ENCODE peak calls at places on chromosomes 1 and 21, in seven cellular contexts. S, D, G, C, Q, U and Z are unnamed samples.
A peak's percentile ranks its signal among the peaks of the same experiment; 100 is the strongest.

GRCh38 chr1:231800071-231800470 is 173.5 kb downstream of the DISC1 start:
- DNase-seq in D (peak; percentile 59), Q (no peak), S (no peak), C (no peak), G (no peak), U (no peak), Z (peak; percentile 67)

GRCh38 chr1:116817582-116818064 is 63.4 kb downstream of the CD2 start:
- DNase-seq in S (peak; percentile 63), D (peak; percentile 22), G (peak; percentile 57), C (peak; percentile 95), Q (peak; percentile 88), U (peak; percentile 4), Z (no peak)

GRCh38 chr1:58779837-58780585 is 3.8 kb downstream of the JUN start:
- DNase-seq in C (no peak), S (no peak), D (peak; percentile 70), U (peak; percentile 78), Q (peak; percentile 64), G (no peak), Z (peak; percentile 89)

GRCh38 chr21:46079357-46080170 is 18.3 kb upstream of the COL6A2 start:
- DNase-seq in Q (peak; percentile 42), C (no peak), G (peak; percentile 41), S (no peak), U (peak; percentile 96), D (peak; percentile 86), Z (peak; percentile 89)

GRCh38 chr1:214548988-214549387 is 2.4 kb downstream of the PTPN14 start:
- DNase-seq in S (no peak), Q (no peak), C (no peak), D (no peak), U (peak; percentile 63), G (peak; percentile 63), Z (peak; percentile 61)

GRCh38 chr1:94621392-94621791 is 79.8 kb upstream of the F3 start:
- DNase-seq in C (peak; percentile 35), G (no peak), Q (no peak), D (no peak), U (peak; percentile 52), S (no peak), Z (peak; percentile 37)

GRCh38 chr1:102435483-102435882 is 438.8 kb upstream of the OLFM3 start:
- DNase-seq in U (no peak), G (no peak), C (no peak), D (no peak), Q (no peak), S (no peak), Z (no peak)

GRCh38 chr1:67898033-67898726 is 64.9 kb upstream of the GNG12 start:
- DNase-seq in U (peak; percentile 52), D (no peak), Q (no peak), G (no peak), S (no peak), C (peak; percentile 30), Z (no peak)

GRCh38 chr1:16014509-16015482 is 3.0 kb downstream of the HSPB7 start:
- DNase-seq in D (no peak), G (no peak), Q (no peak), C (peak; percentile 73), S (no peak), U (no peak), Z (no peak)

GRCh38 chr1:12406218-12407021 is 176.6 kb downstream of the VPS13D start:
- DNase-seq in G (no peak), Q (no peak), C (no peak), D (peak; percentile 85), S (no peak), U (peak; percentile 28), Z (peak; percentile 26)

GRCh38 chr1:234315588-234315987 is 57.7 kb upstream of the COA6 start:
- DNase-seq in C (no peak), S (no peak), G (no peak), D (no peak), Q (no peak), U (no peak), Z (no peak)

GRCh38 chr1:246768403-246769020 is 44.3 kb downstream of the SCCPDH start:
- DNase-seq in C (no peak), U (no peak), Q (peak; percentile 75), G (no peak), D (no peak), S (no peak), Z (no peak)

DNA sequence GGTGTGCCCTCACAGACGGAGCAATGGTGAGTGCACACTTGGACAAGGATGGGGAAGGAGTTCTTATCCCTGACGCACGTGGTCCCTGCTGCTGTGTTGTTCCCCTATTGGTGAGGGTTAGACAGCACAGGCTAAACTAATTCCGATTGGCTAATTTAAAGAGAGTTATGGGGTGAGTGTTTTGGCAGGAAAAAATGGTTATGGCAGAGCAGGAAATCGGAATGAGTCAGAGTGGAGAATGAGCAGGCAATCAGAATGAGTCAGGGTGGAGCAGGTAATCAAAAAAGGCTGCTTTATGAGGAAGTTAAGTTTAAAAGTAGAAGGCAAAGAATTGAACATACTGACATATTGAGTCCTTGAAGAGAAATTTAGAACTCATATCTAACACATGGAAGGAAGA is 100.5 kb downstream of the NGF start:
- DNase-seq in G (no peak), S (no peak), C (no peak), D (peak; percentile 53), U (peak; percentile 69), Q (no peak), Z (peak; percentile 32)
- TF ChIP-seq CTCF in G (no peak), S (no peak), C (no peak), D (no peak), U (no peak), Q (peak; percentile 24), Z (no peak)

GRCh38 chr1:199549424-199549823 is 478.1 kb upstream of the NR5A2 start:
- DNase-seq in Q (no peak), S (no peak), D (no peak), U (peak; percentile 9), G (no peak), C (no peak), Z (peak; percentile 32)

GRCh38 chr1:199546323-199546722 is 481.2 kb upstream of the NR5A2 start:
- DNase-seq in Q (no peak), D (no peak), S (no peak), G (no peak), C (no peak), U (peak; percentile 53), Z (peak; percentile 3)

GRCh38 chr1:199553104-199553503 is 474.4 kb upstream of the NR5A2 start:
- DNase-seq in C (no peak), G (no peak), Q (no peak), U (no peak), D (no peak), S (no peak), Z (no peak)

GRCh38 chr1:199551967-199552565 is 475.4 kb upstream of the NR5A2 start:
- DNase-seq in S (peak; percentile 1), U (peak; percentile 76), Q (peak; percentile 71), C (peak; percentile 21), G (no peak), D (peak; percentile 88), Z (peak; percentile 80)

GRCh38 chr1:199550384-199551067 is 477.0 kb upstream of the NR5A2 start:
- DNase-seq in D (peak; percentile 70), Q (no peak), U (peak; percentile 49), G (no peak), C (no peak), S (no peak), Z (peak; percentile 61)
- TF ChIP-seq CTCF in D (peak; percentile 53), Q (no peak), U (peak; percentile 50), G (no peak), C (no peak), S (no peak), Z (peak; percentile 41)

GRCh38 chr1:61654067-61654466 is 70.9 kb downstream of the TM2D1 start:
- DNase-seq in G (no peak), Q (no peak), D (no peak), U (no peak), S (no peak), C (no peak), Z (no peak)

GRCh38 chr1:61655453-61655852 is 69.5 kb downstream of the TM2D1 start:
- DNase-seq in Q (no peak), C (no peak), S (no peak), D (no peak), U (no peak), G (no peak), Z (no peak)

DNA sequence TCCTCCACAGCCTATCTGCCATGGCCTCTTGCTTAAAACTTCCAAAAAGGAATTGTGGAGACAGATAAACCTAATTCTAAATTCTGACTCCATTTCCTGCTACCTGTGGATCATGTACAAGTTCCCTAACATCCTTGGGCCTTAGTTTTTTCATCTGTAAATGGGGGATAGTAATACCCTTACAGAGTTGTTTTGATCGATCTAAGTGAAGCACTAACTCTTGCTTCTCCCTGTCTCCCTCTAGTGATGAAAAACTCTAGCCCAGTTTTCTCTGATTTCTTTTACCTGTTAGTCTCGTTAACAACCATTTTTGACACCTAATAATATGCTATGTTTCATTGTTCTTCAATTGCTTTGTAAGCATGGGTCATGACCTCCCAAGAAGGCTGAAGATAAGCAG is 65.9 kb downstream of the TM2D1 start:
- DNase-seq in U (no peak), Q (no peak), G (no peak), S (no peak), D (no peak), C (no peak), Z (no peak)
- TF ChIP-seq CTCF in U (no peak), Q (peak; percentile 68), G (no peak), S (no peak), D (peak; percentile 29), C (peak; percentile 36), Z (peak; percentile 25)

GRCh38 chr1:53116933-53117332 is 25.5 kb downstream of the SLC1A7 start:
- DNase-seq in D (no peak), C (no peak), G (no peak), U (no peak), S (no peak), Q (no peak), Z (no peak)
- TF ChIP-seq CTCF in D (no peak), C (no peak), G (no peak), U (no peak), S (no peak), Q (no peak), Z (no peak)

GRCh38 chr1:98556521-98557158 is 104.9 kb upstream of the SNX7 start:
- DNase-seq in S (no peak), D (peak; percentile 46), C (peak; percentile 23), U (peak; percentile 22), Q (no peak), G (no peak), Z (peak; percentile 6)
- TF ChIP-seq CTCF in S (peak; percentile 18), D (peak; percentile 44), C (peak; percentile 19), U (peak; percentile 45), Q (peak; percentile 80), G (peak; percentile 26), Z (peak; percentile 49)

GRCh38 chr1:2875677-2876531 is 74.4 kb upstream of the TTC34 start:
- DNase-seq in G (no peak), D (no peak), S (no peak), C (peak; percentile 61), U (no peak), Q (no peak), Z (no peak)
- TF ChIP-seq CTCF in G (peak; percentile 38), D (no peak), S (no peak), C (peak; percentile 50), U (peak; percentile 11), Q (no peak), Z (no peak)

DNA sequence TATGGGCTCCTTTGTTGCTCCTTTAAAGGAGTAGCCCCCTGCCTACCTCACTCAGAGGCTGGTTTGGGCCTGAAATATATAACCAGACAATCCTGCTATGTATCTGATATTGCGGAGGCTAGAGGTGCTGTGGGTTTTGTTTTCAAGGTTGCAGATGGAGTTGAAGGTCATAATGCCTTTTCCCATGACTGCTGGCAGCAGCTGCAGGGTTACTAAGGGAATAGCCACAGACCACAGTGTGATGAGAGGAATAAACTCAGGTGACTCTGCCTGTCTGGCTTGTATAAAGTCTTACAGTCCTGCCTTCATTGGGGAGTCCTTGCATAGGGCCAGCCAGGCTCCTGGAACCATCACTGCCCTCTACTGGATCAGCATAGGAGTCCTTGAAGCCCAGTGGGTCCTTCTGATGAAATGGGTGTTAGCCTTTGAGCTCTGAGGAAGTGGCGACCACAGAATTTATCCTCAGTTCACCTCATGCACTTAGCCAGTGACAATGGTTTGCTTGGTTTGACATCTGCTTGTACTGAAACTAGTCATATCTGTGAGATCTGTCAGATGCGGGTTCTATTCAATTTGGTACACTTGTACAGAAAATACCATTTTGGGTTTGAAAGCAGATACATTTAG is 174.4 kb upstream of the HMCN1 start:
- DNase-seq in U (peak; percentile 46), G (peak; percentile 58), Q (peak; percentile 83), C (peak; percentile 24), S (peak; percentile 63), D (peak; percentile 44), Z (peak; percentile 58)
- TF ChIP-seq CTCF in U (peak; percentile 44), G (peak; percentile 35), Q (peak; percentile 83), C (peak; percentile 65), S (peak; percentile 39), D (peak; percentile 59), Z (peak; percentile 63)